ENCODE peak calls at places on chromosome 10, in four cellular contexts. S is left ventricle myocardium inferior; T is Karpas-422; G is CD4-positive, CD25-positive, alpha-beta regulatory T cell. M is an unnamed sample.
A peak's percentile ranks its signal among the peaks of the same experiment; 100 is the strongest.

GRCh38 chr10:127563718-127564553 is 14.8 kb downstream of the NPS start:
- DNase-seq in S (no peak), T (peak; percentile 78), G (no peak), M (no peak)

GRCh38 chr10:100653957-100654834 is 91.2 kb upstream of the PAX2 start:
- DNase-seq in S (no peak), T (no peak), G (no peak), M (no peak)

GRCh38 chr10:4868357-4868657 is 42.3 kb downstream of the AKR1E2 start:
- DNase-seq in S (no peak), T (no peak), G (no peak), M (no peak)

GRCh38 chr10:126997801-126998590 is 92.8 kb downstream of the DOCK1 start:
- DNase-seq in S (no peak), T (no peak), G (no peak), M (no peak)

GRCh38 chr10:4061441-4061951 is 276.5 kb upstream of the KLF6 start:
- DNase-seq in S (peak; percentile 58), T (no peak), G (no peak), M (peak; percentile 96)

GRCh38 chr10:23422003-23422411 is 16.9 kb upstream of the OTUD1 start:
- DNase-seq in S (no peak), T (no peak), G (no peak), M (no peak)

GRCh38 chr10:96637709-96638108 is 50.9 kb upstream of the TM9SF3 start:
- DNase-seq in S (no peak), T (no peak), G (no peak), M (no peak)

GRCh38 chr10:3924344-3924743 is 139.3 kb upstream of the KLF6 start:
- DNase-seq in S (no peak), T (no peak), G (no peak), M (no peak)

GRCh38 chr10:125213541-125214282 is 53.3 kb upstream of the CTBP2 start:
- DNase-seq in S (no peak), T (no peak), G (no peak), M (no peak)

GRCh38 chr10:44244745-44245600 is 139.9 kb downstream of the CXCL12 start:
- DNase-seq in S (no peak), T (no peak), G (no peak), M (no peak)

GRCh38 chr10:109875828-109876821 is 47.2 kb downstream of the XPNPEP1 start:
- DNase-seq in S (no peak), T (no peak), G (no peak), M (no peak)

GRCh38 chr10:3415878-3416605 is 243.5 kb upstream of the PITRM1 start:
- DNase-seq in S (no peak), T (no peak), G (no peak), M (no peak)

GRCh38 chr10:62054408-62054807 is 152.9 kb downstream of the ARID5B start:
- DNase-seq in S (no peak), T (no peak), G (no peak), M (no peak)

GRCh38 chr10:97333601-97334369 is 744 bp downstream of the FRAT2 start:
- DNase-seq in S (peak; percentile 59), T (peak; percentile 47), G (peak; percentile 5), M (peak; percentile 36)

GRCh38 chr10:58299580-58299979 is 30.6 kb downstream of the CISD1 start:
- DNase-seq in S (no peak), T (peak; percentile 82), G (peak; percentile 35), M (no peak)

GRCh38 chr10:6741561-6741960 is 161.5 kb upstream of the PRKCQ start:
- DNase-seq in S (no peak), T (no peak), G (no peak), M (no peak)

GRCh38 chr10:92222603-92223275 is 68.1 kb downstream of the CPEB3 start:
- DNase-seq in S (no peak), T (no peak), G (no peak), M (no peak)

GRCh38 chr10:60377955-60378354 is 11.7 kb downstream of the ANK3 start:
- DNase-seq in S (no peak), T (no peak), G (no peak), M (no peak)

GRCh38 chr10:2225609-2226008 is 488.3 kb upstream of the ADARB2 start:
- DNase-seq in S (no peak), T (no peak), G (no peak), M (no peak)

GRCh38 chr10:373516-374309 is 238.5 kb downstream of the ZMYND11 start:
- DNase-seq in S (no peak), T (no peak), G (no peak), M (no peak)

GRCh38 chr10:62554632-62555199 is 180.5 kb downstream of the ZNF365 start:
- DNase-seq in S (no peak), T (peak; percentile 73), G (no peak), M (no peak)

GRCh38 chr10:82866424-82867020 is 991.5 kb downstream of the NRG3 start:
- DNase-seq in S (no peak), T (no peak), G (no peak), M (no peak)

GRCh38 chr10:125606406-125606805 is 76.6 kb downstream of the TEX36 start:
- DNase-seq in S (no peak), T (no peak), G (no peak), M (no peak)

GRCh38 chr10:10903620-10904019 is 114.1 kb upstream of the CELF2 start:
- DNase-seq in S (no peak), T (no peak), G (no peak), M (no peak)

DNA sequence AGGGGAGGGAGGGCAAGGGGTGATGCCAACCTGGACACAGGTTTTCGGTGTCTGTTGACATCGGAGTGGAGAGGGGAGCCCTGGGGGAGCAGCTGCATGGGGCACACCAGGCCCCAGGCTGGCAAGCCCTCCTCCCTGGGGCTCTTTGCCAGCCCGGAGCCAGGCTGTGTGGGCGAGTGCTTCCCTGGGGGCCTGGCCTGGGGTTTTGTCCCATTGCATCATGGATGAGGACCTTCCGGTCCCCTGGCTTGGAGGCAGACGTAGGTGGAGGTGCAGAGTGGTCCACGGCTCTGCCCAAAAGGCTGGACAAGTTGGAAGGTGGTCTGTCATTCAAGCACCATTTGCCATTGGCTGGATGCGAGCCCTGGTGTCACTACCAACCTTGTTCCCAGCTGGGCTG is 34.8 kb downstream of the ZMIZ1 start:
- DNase-seq in S (no peak), T (no peak), G (no peak), M (peak; percentile 87)
- H3K4me1 ChIP-seq in S (peaks cover 100% of the 10 kb centered on the region), T (peaks cover 39% of the 10 kb centered on the region), G (peaks cover 15% of the 10 kb centered on the region), M (peaks cover 70% of the 10 kb centered on the region)

GRCh38 chr10:35372329-35372728 is 36.0 kb downstream of the CCNY start:
- DNase-seq in S (peak; percentile 61), T (no peak), G (no peak), M (no peak)
- H3K4me1 ChIP-seq in S (peaks cover 97% of the 10 kb centered on the region), T (peaks cover 8% of the 10 kb centered on the region), G (peaks cover 10% of the 10 kb centered on the region), M (peaks cover 13% of the 10 kb centered on the region)

GRCh38 chr10:45374451-45375052 is 536 bp downstream of the ALOX5 start:
- DNase-seq in S (no peak), T (peak; percentile 75), G (no peak), M (no peak)

GRCh38 chr10:45371555-45371954 is 2.5 kb upstream of the ALOX5 start:
- DNase-seq in S (no peak), T (peak; percentile 78), G (no peak), M (no peak)

GRCh38 chr10:45373783-45374450 is at the start of gene ALOX5:
- DNase-seq in S (peak; percentile 76), T (peak; percentile 95), G (no peak), M (peak; percentile 77)

GRCh38 chr10:45372251-45372951 is 1.6 kb upstream of the ALOX5 start:
- DNase-seq in S (no peak), T (peak; percentile 78), G (no peak), M (no peak)

DNA sequence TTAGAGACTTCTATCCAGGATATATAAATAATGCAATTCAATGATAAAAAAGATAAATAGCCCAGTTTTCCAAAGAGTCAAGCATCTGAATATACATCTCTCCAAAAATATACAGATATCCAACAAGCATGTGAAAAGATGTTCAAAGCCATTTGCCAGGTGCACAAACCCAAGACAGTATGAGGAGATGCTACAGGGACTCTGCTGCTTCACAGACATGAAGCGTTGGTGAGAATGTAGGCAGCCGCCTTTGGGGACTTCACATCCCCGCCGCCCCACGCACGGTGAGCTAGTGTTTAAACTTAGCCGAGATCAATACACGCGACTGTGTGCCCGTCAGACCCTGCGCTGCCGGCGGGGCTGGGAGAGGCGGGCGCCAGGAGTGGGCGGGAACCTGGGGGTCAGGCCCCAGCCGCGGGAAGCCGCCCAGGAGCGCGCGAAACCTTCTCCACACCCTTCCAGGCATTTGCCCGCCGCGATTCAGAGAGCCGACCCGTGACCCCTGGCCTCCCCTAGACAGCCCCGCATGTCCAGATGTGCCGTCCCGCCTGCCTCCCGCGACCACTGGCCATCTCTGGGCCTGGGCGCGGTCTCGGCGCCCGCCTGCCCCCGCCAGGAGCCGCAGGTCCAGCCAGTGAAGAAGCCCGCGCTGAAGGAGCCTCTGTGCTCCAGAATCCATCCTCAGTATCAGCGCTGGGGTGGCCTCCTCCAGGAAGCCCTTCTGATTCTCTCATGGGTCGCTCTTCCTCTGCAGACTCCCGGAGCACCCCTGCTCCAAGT is 823 bp upstream of the ALOX5 start:
- DNase-seq in S (no peak), T (peak; percentile 92), G (no peak), M (no peak)
- H3K4me1 ChIP-seq in S (peaks cover 21% of the 10 kb centered on the region), T (peaks cover 78% of the 10 kb centered on the region), G (no peaks in the 10 kb centered on the region), M (peaks cover 21% of the 10 kb centered on the region)

GRCh38 chr10:72320676-72321247 is 34.0 kb downstream of the DNAJB12 start:
- DNase-seq in S (peak; percentile 64), T (peak; percentile 99), G (peak; percentile 55), M (peak; percentile 92)
- H3K4me1 ChIP-seq in S (peaks cover 72% of the 10 kb centered on the region), T (peaks cover 76% of the 10 kb centered on the region), G (peaks cover 86% of the 10 kb centered on the region), M (no peaks in the 10 kb centered on the region)

M was measured in tibial artery.